ENCODE peak calls at places on chromosomes 12 and 14, in ten cellular contexts. Z is RWPE1, O is osteocyte, Y is mammary epithelial cell, X is A549, M is right lobe of liver, S is tibial artery, H is GM23338, T is D721Med, N is right atrium auricular region. R is an unnamed sample.

GRCh38 chr12:70197362-70197744 is 45.9 kb upstream of the CNOT2 start:
- DNase-seq in Z (no peak), O (no peak), Y (no peak), X (no peak), M (no peak), S (no peak), H (no peak), T (no peak), N (no peak), R (no peak)

GRCh38 chr14:63676615-63677014 is 34.9 kb upstream of the WDR89 start:
- DNase-seq in Z (no peak), O (no peak), Y (no peak), X (no peak), M (no peak), S (no peak), H (no peak), T (no peak), N (no peak), R (no peak)

GRCh38 chr12:3727877-3728632 is 24.9 kb downstream of the CRACR2A start:
- DNase-seq in Z (no peak), O (no peak), Y (no peak), X (no peak), M (no peak), S (no peak), H (peak; percentile 14), T (no peak), N (no peak), R (no peak)

GRCh38 chr14:102262894-102263462 is 42.0 kb downstream of the MOK start:
- DNase-seq in Z (peak; percentile 83), O (no peak), Y (peak; percentile 94), X (peak; percentile 54), M (no peak), S (no peak), H (peak; percentile 46), T (no peak), N (no peak), R (peak; percentile 35)

GRCh38 chr12:24133385-24133784 is 183.9 kb upstream of the SOX5 start:
- DNase-seq in Z (no peak), O (no peak), Y (no peak), X (no peak), M (no peak), S (no peak), H (peak; percentile 75), T (no peak), N (no peak), R (no peak)

GRCh38 chr14:32087173-32087861 is 10.2 kb downstream of the ARHGAP5 start:
- DNase-seq in Z (peak; percentile 16), O (no peak), Y (peak; percentile 38), X (peak; percentile 78), M (no peak), S (no peak), H (peak; percentile 73), T (no peak), N (no peak), R (no peak)

GRCh38 chr12:117012189-117012805 is 86.9 kb downstream of the TESC start:
- DNase-seq in Z (peak; percentile 49), O (no peak), Y (peak; percentile 43), X (no peak), M (no peak), S (no peak), H (no peak), T (no peak), N (no peak), R (no peak)

GRCh38 chr14:58026219-58026618 is 125.8 kb downstream of the ARMH4 start:
- DNase-seq in Z (no peak), O (no peak), Y (no peak), X (no peak), M (no peak), S (no peak), H (no peak), T (no peak), N (no peak), R (no peak)

GRCh38 chr14:56686416-56686815 is 106.8 kb downstream of the TMEM260 start:
- DNase-seq in Z (no peak), O (peak; percentile 65), Y (peak; percentile 19), X (no peak), M (peak; percentile 67), S (no peak), H (peak; percentile 67), T (no peak), N (no peak), R (peak; percentile 7)

GRCh38 chr12:113152196-113152834 is 2.8 kb downstream of the CFAP73 start:
- DNase-seq in Z (no peak), O (no peak), Y (no peak), X (no peak), M (no peak), S (no peak), H (no peak), T (no peak), N (no peak), R (no peak)

GRCh38 chr12:118189761-118190181 is 53.8 kb downstream of the PEBP1 start:
- DNase-seq in Z (no peak), O (no peak), Y (peak; percentile 32), X (no peak), M (no peak), S (no peak), H (peak; percentile 72), T (no peak), N (no peak), R (peak; percentile 11)

GRCh38 chr12:75489613-75490210 is 9.2 kb downstream of the GLIPR1 start:
- DNase-seq in Z (peak; percentile 54), O (no peak), Y (peak; percentile 76), X (no peak), M (no peak), S (no peak), H (peak; percentile 12), T (no peak), N (no peak), R (no peak)

GRCh38 chr14:80784824-80785223 is 156.7 kb downstream of the CEP128 start:
- DNase-seq in Z (no peak), O (no peak), Y (no peak), X (peak; percentile 26), M (no peak), S (no peak), H (no peak), T (no peak), N (no peak), R (no peak)

GRCh38 chr12:44287545-44287944 is 451.7 kb downstream of the TMEM117 start:
- DNase-seq in Z (no peak), O (no peak), Y (peak; percentile 37), X (no peak), M (no peak), S (no peak), H (no peak), T (no peak), N (no peak), R (no peak)

GRCh38 chr12:79055926-79056674 is 191.5 kb downstream of the SYT1 start:
- DNase-seq in Z (peak; percentile 2), O (no peak), Y (peak; percentile 82), X (peak; percentile 72), M (no peak), S (no peak), H (no peak), T (no peak), N (no peak), R (no peak)

GRCh38 chr12:15933751-15934150 is 22.6 kb downstream of the DERA start:
- DNase-seq in Z (no peak), O (no peak), Y (no peak), X (no peak), M (no peak), S (no peak), H (no peak), T (no peak), N (no peak), R (no peak)

DNA sequence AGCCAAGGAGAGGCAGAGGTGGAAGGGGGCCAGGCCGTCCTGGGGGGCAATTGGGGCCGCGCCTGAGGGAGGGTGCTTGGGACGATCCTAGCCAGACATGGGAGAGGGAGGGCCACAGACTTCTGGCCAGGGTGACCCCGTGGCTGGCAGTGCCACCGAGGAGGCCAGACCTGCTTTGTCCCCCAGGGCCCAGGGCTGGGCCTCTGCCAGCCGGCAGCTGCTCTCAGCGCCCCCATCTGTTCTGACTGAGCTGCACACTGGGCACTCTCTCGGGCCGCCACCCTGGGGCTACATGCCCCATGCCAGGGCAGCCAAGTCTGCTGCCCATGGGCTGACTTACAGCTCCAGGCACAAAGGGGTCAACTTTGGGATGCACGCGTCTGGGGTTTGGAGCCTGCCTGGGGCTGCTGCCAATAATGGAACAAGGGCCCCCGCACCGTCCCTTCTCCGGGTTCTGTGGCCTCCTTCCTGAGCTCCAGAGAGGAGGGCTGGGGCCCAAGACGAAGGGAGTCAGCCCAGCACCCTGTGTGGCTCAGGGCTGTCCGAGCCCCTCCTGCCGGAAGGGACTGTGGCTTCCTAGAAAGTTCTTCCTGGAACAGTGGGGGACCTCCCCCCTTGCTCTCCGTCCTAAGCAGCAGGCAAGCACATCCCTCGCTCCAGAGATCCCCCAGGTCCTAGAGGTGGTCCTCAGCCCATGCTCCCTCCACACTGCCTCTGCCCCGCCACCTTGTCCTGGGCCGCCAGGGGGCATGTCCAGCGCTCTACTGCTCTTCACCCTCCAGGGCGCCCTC is 1.1 kb downstream of the ADSS1 start:
- DNase-seq in Z (no peak), O (no peak), Y (no peak), X (peak; percentile 68), M (no peak), S (peak; percentile 58), H (peak; percentile 84), T (no peak), N (no peak), R (peak; percentile 50)
- TF ChIP-seq CTCF in Z (peak; percentile 44), O (peak; percentile 4), Y (peak; percentile 49), X (peak; percentile 34), M (peak; percentile 33), S (peak; percentile 25), H (peak; percentile 54), T (peak; percentile 7), N (peak; percentile 55), R (no peak)

GRCh38 chr12:8950287-8950574 is 786 bp upstream of the M6PR start:
- DNase-seq in Z (no peak), O (no peak), Y (no peak), X (no peak), M (no peak), S (no peak), H (no peak), T (no peak), N (no peak), R (no peak)
- TF ChIP-seq CTCF in Z (no peak), O (no peak), Y (no peak), X (no peak), M (no peak), S (no peak), H (no peak), T (no peak), N (peak; percentile 13), R (no peak)

DNA sequence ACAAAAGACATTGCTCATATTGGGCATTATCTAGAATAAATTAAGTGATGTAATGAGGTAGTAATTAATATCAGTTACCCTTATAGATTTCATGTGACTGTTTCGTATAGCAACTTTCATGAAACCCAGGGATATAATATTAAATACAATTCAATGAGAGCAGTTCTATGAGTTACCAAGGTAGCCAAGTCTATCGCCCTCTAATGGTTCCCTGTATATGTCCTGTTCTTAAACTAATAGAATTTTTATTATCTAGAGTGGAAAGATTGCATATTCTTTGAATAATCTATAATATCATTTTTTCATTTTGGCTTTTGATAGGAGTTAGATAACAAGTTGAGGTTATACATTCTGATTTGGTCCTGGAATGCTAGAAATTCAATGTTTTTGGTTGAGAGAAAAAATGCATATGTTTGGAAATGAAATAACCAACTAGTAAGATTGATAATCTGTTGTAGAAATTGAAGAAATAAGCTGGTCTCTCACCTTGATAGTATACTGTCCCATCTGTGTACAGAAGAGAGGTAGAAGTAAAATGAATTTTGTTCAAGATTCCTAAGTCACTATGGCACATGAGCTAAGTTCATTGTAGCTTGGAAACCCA is 59.7 kb downstream of the SCFD1 start:
- DNase-seq in Z (no peak), O (no peak), Y (no peak), X (peak; percentile 18), M (no peak), S (no peak), H (peak; percentile 61), T (no peak), N (no peak), R (no peak)
- TF ChIP-seq CTCF in Z (peak; percentile 34), O (peak; percentile 54), Y (peak; percentile 56), X (peak; percentile 56), M (peak; percentile 30), S (no peak), H (no peak), T (peak; percentile 18), N (peak; percentile 21), R (peak; percentile 38)

GRCh38 chr12:82019533-82019932 is 260.4 kb upstream of the PPFIA2 start:
- DNase-seq in Z (no peak), O (no peak), Y (no peak), X (peak; percentile 2), M (no peak), S (no peak), H (peak; percentile 53), T (no peak), N (no peak), R (no peak)
- TF ChIP-seq CTCF in Z (no peak), O (peak; percentile 27), Y (peak; percentile 62), X (no peak), M (no peak), S (no peak), H (peak; percentile 61), T (peak; percentile 20), N (no peak), R (no peak)

R was measured in endothelial cell.